ENCODE peak calls at places on chromosomes 2 and 18, in ten cellular contexts. One of them, this sample, is unnamed.
A peak's percentile ranks its signal among the peaks of the same experiment; 100 is the strongest.

GRCh38 chr2:138237657-138238384 is 263.7 kb upstream of the SPOPL start:
- DNase-seq in HCT116: no peak
- DNase-seq in stomach: no peak
- DNase-seq in esophagus squamous epithelium: no peak
- DNase-seq in ovary: no peak
- DNase-seq in IMR-90: no peak
- DNase-seq in PC-3: no peak
- DNase-seq in tibial artery: no peak
- DNase-seq in HepG2: no peak
- DNase-seq in prostate gland: no peak
- DNase-seq in this sample: no peak

GRCh38 chr2:70887550-70888229 is 48.0 kb upstream of the ATP6V1B1 start:
- DNase-seq in IMR-90: no peak
- DNase-seq in HepG2: no peak
- DNase-seq in stomach: peak; percentile 40
- DNase-seq in HCT116: no peak
- DNase-seq in PC-3: no peak
- DNase-seq in prostate gland: no peak
- DNase-seq in ovary: peak; percentile 37
- DNase-seq in esophagus squamous epithelium: no peak
- DNase-seq in tibial artery: no peak
- DNase-seq in this sample: no peak

GRCh38 chr2:18498531-18498930 is 61.9 kb downstream of the RDH14 start:
- DNase-seq in IMR-90: no peak
- DNase-seq in HepG2: no peak
- DNase-seq in HCT116: no peak
- DNase-seq in esophagus squamous epithelium: no peak
- DNase-seq in PC-3: no peak
- DNase-seq in stomach: no peak
- DNase-seq in tibial artery: no peak
- DNase-seq in ovary: no peak
- DNase-seq in prostate gland: no peak
- DNase-seq in this sample: no peak

GRCh38 chr2:33241072-33241471 is 235.4 kb upstream of the RASGRP3 start:
- DNase-seq in HCT116: no peak
- DNase-seq in prostate gland: no peak
- DNase-seq in ovary: no peak
- DNase-seq in tibial artery: no peak
- DNase-seq in HepG2: no peak
- DNase-seq in PC-3: no peak
- DNase-seq in IMR-90: no peak
- DNase-seq in esophagus squamous epithelium: no peak
- DNase-seq in stomach: no peak
- DNase-seq in this sample: no peak

GRCh38 chr2:14960686-14961324 is 328.3 kb downstream of the LRATD1 start:
- DNase-seq in stomach: no peak
- DNase-seq in HepG2: no peak
- DNase-seq in IMR-90: no peak
- DNase-seq in tibial artery: no peak
- DNase-seq in PC-3: peak; percentile 91
- DNase-seq in prostate gland: no peak
- DNase-seq in esophagus squamous epithelium: no peak
- DNase-seq in HCT116: no peak
- DNase-seq in ovary: no peak
- DNase-seq in this sample: peak; percentile 61

GRCh38 chr2:99190548-99190947 is 9.6 kb downstream of the MRPL30 start:
- DNase-seq in prostate gland: no peak
- DNase-seq in tibial artery: no peak
- DNase-seq in IMR-90: no peak
- DNase-seq in ovary: no peak
- DNase-seq in HCT116: no peak
- DNase-seq in HepG2: peak; percentile 16
- DNase-seq in PC-3: no peak
- DNase-seq in stomach: no peak
- DNase-seq in esophagus squamous epithelium: no peak
- DNase-seq in this sample: no peak

GRCh38 chr18:37783771-37784170 is 218.2 kb upstream of the CELF4 start:
- DNase-seq in prostate gland: no peak
- DNase-seq in IMR-90: no peak
- DNase-seq in HepG2: no peak
- DNase-seq in esophagus squamous epithelium: no peak
- DNase-seq in ovary: no peak
- DNase-seq in tibial artery: no peak
- DNase-seq in stomach: no peak
- DNase-seq in HCT116: no peak
- DNase-seq in PC-3: no peak
- DNase-seq in this sample: no peak

GRCh38 chr2:76599732-76600368 is 889.1 kb upstream of the GCFC2 start:
- DNase-seq in prostate gland: peak; percentile 33
- DNase-seq in IMR-90: peak; percentile 67
- DNase-seq in PC-3: peak; percentile 84
- DNase-seq in stomach: peak; percentile 60
- DNase-seq in esophagus squamous epithelium: no peak
- DNase-seq in HCT116: peak; percentile 12
- DNase-seq in tibial artery: no peak
- DNase-seq in ovary: peak; percentile 29
- DNase-seq in HepG2: peak; percentile 93
- DNase-seq in this sample: peak; percentile 61

GRCh38 chr2:57906152-57906732 is 140.4 kb upstream of the VRK2 start:
- DNase-seq in esophagus squamous epithelium: no peak
- DNase-seq in prostate gland: no peak
- DNase-seq in IMR-90: peak; percentile 69
- DNase-seq in PC-3: peak; percentile 82
- DNase-seq in HCT116: no peak
- DNase-seq in tibial artery: no peak
- DNase-seq in ovary: no peak
- DNase-seq in HepG2: peak; percentile 62
- DNase-seq in stomach: no peak
- DNase-seq in this sample: peak; percentile 28

GRCh38 chr2:239312081-239312501 is 88.7 kb downstream of the HDAC4 start:
- DNase-seq in HCT116: no peak
- DNase-seq in stomach: peak; percentile 20
- DNase-seq in IMR-90: no peak
- DNase-seq in prostate gland: no peak
- DNase-seq in ovary: peak; percentile 25
- DNase-seq in HepG2: no peak
- DNase-seq in tibial artery: peak; percentile 21
- DNase-seq in PC-3: no peak
- DNase-seq in esophagus squamous epithelium: no peak
- DNase-seq in this sample: no peak

GRCh38 chr2:239309398-239310245 is 91.2 kb downstream of the HDAC4 start:
- DNase-seq in ovary: peak; percentile 45
- DNase-seq in stomach: peak; percentile 24
- DNase-seq in tibial artery: peak; percentile 21
- DNase-seq in HCT116: no peak
- DNase-seq in IMR-90: no peak
- DNase-seq in esophagus squamous epithelium: no peak
- DNase-seq in HepG2: no peak
- DNase-seq in prostate gland: no peak
- DNase-seq in PC-3: no peak
- DNase-seq in this sample: no peak

GRCh38 chr2:239311132-239312040 is 89.4 kb downstream of the HDAC4 start:
- DNase-seq in esophagus squamous epithelium: no peak
- DNase-seq in stomach: peak; percentile 25
- DNase-seq in HepG2: no peak
- DNase-seq in IMR-90: no peak
- DNase-seq in PC-3: no peak
- DNase-seq in prostate gland: peak; percentile 74
- DNase-seq in HCT116: no peak
- DNase-seq in tibial artery: peak; percentile 37
- DNase-seq in ovary: peak; percentile 50
- DNase-seq in this sample: no peak

GRCh38 chr2:239308696-239309397 is 92.0 kb downstream of the HDAC4 start:
- DNase-seq in tibial artery: peak; percentile 54
- DNase-seq in HepG2: no peak
- DNase-seq in prostate gland: no peak
- DNase-seq in ovary: peak; percentile 68
- DNase-seq in stomach: peak; percentile 25
- DNase-seq in PC-3: no peak
- DNase-seq in IMR-90: peak; percentile 80
- DNase-seq in HCT116: no peak
- DNase-seq in esophagus squamous epithelium: no peak
- DNase-seq in this sample: no peak

DNA sequence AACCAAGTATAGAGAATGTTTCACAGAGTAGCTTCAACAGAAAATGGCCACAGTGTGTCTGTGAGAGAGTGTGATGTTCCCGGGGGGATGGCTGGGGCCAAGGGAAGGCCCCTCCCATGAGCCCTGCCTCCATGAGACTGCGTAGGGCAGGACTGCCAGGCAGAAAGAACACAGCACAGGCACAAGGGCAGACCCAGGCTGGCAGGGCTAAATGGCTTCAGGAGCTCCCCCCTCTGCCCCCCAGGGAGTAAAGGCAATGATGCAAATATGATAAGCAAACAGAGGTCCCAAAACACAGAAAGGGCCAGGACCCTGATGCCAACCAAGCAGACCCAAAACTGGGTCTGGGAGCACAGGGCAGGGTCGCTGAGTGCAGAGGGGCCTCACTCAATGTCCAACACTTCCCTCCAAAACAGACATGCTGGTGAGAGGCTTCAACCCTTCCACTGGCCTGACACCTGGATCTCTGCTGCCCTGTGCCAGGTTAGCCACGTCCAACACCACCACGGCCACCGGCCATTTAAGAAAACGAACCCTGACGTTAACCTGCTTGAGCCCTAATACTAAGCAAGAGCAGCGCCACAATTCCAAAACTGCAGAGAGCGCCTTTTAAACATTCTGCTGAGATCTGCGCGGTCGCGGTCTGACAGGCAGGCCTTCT is 90.3 kb downstream of the HDAC4 start:
- DNase-seq in stomach: peak; percentile 20
- DNase-seq in esophagus squamous epithelium: no peak
- DNase-seq in HepG2: no peak
- DNase-seq in IMR-90: no peak
- DNase-seq in prostate gland: no peak
- DNase-seq in tibial artery: peak; percentile 21
- DNase-seq in ovary: peak; percentile 25
- DNase-seq in PC-3: no peak
- DNase-seq in HCT116: no peak
- DNase-seq in this sample: no peak
- H3K27ac ChIP-seq in stomach: peak overlapping the region; percentile 86
- H3K27ac ChIP-seq in esophagus squamous epithelium: peak overlapping the region; percentile 53
- H3K27ac ChIP-seq in HepG2: no peak overlapping the region
- H3K27ac ChIP-seq in IMR-90: no peak overlapping the region
- H3K27ac ChIP-seq in prostate gland: peak overlapping the region; percentile 62
- H3K27ac ChIP-seq in tibial artery: peak overlapping the region; percentile 41
- H3K27ac ChIP-seq in ovary: peak overlapping the region; percentile 77
- H3K27ac ChIP-seq in PC-3: no peak overlapping the region
- H3K27ac ChIP-seq in HCT116: no peak overlapping the region
- H3K27ac ChIP-seq in this sample: no peak overlapping the region

GRCh38 chr2:16478817-16479216 is 186.8 kb downstream of the CYRIA start:
- DNase-seq in tibial artery: no peak
- DNase-seq in stomach: no peak
- DNase-seq in HCT116: no peak
- DNase-seq in HepG2: no peak
- DNase-seq in IMR-90: no peak
- DNase-seq in esophagus squamous epithelium: no peak
- DNase-seq in ovary: no peak
- DNase-seq in prostate gland: no peak
- DNase-seq in PC-3: no peak
- DNase-seq in this sample: peak; percentile 45
- H3K27me3 ChIP-seq in tibial artery: peaks cover 3% of the 10 kb centered on the region
- H3K27me3 ChIP-seq in stomach: no peaks in the 10 kb centered on the region
- H3K27me3 ChIP-seq in HCT116: no peaks in the 10 kb centered on the region
- H3K27me3 ChIP-seq in HepG2: no peaks in the 10 kb centered on the region
- H3K27me3 ChIP-seq in IMR-90: no peaks in the 10 kb centered on the region
- H3K27me3 ChIP-seq in esophagus squamous epithelium: peaks cover 10% of the 10 kb centered on the region
- H3K27me3 ChIP-seq in ovary: no peaks in the 10 kb centered on the region
- H3K27me3 ChIP-seq in prostate gland: peaks cover 4% of the 10 kb centered on the region
- H3K27me3 ChIP-seq in PC-3: no peaks in the 10 kb centered on the region
- H3K27me3 ChIP-seq in this sample: no peaks in the 10 kb centered on the region

DNA sequence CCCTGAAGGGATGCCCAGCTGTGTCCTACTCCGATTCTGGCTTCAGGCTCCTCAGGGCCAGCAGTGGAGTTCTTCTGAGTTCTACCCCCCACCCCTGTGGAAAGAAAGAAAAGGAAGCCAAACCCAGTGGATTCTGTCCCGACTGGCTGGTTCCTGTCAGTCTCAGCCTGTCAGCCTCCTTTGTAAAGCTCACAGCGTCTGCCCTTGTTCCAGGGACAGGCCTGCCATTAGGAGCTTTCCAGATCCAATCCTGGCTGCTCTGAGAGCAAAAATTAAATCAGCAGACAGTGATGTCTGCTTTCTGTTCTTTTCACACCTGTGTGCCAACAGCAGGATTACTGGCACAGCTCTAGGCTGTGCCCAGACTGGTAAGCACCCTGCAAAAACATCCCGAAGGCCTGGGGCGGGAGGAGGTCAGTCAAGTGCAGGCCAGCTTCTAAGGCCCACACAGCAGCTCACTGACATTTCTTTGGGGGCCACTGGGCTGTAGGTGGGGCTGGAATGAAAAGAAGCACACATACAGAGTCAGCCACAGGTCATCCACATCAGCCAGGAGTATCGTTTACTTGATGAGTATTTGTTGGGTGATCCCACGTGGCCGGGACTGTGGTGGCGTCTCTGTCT is 69.1 kb downstream of the EHD3 start:
- DNase-seq in HCT116: no peak
- DNase-seq in ovary: no peak
- DNase-seq in esophagus squamous epithelium: no peak
- DNase-seq in stomach: no peak
- DNase-seq in HepG2: no peak
- DNase-seq in prostate gland: peak; percentile 75
- DNase-seq in IMR-90: no peak
- DNase-seq in PC-3: no peak
- DNase-seq in tibial artery: no peak
- DNase-seq in this sample: peak; percentile 70
- H3K27ac ChIP-seq in HCT116: no peak overlapping the region
- H3K27ac ChIP-seq in ovary: no peak overlapping the region
- H3K27ac ChIP-seq in esophagus squamous epithelium: peak overlapping the region; percentile 81
- H3K27ac ChIP-seq in stomach: peak overlapping the region; percentile 29
- H3K27ac ChIP-seq in HepG2: no peak overlapping the region
- H3K27ac ChIP-seq in prostate gland: peak overlapping the region; percentile 74
- H3K27ac ChIP-seq in IMR-90: no peak overlapping the region
- H3K27ac ChIP-seq in PC-3: no peak overlapping the region
- H3K27ac ChIP-seq in tibial artery: peak overlapping the region; percentile 51
- H3K27ac ChIP-seq in this sample: no peak overlapping the region

DNA sequence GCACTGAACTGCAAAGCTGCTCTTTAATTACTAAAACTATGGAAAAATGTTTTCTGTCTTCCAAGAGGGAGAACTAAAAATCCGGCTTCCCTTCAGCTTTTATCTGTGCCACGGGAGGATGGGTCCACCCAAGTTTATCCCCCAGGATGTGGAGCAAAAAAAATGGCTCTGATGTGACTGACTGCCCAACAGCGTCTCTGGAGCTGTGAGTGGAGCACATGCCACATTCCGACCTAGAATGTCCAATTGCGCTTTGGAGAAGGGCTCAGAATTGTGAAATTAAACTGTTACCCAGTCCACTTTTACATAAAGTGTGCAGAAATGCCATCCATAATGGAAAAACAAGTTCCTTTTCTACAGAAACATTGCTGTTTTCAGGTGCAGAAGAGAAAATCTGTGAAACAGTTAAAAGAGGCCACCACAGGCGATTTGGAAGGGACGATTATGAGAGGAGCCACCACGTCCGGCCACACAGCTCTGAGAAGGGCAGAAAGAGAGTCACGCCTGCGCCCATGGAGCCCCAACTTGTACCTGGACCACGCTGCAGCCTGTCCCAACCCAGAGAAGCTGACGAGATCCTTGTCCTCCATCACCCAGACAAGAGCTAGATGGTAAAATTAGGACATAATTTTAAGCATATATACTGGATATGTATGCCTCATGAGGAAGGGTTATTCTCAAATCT is 99.9 kb upstream of the TPO start:
- DNase-seq in prostate gland: no peak
- DNase-seq in HCT116: no peak
- DNase-seq in esophagus squamous epithelium: no peak
- DNase-seq in ovary: no peak
- DNase-seq in tibial artery: no peak
- DNase-seq in PC-3: no peak
- DNase-seq in HepG2: no peak
- DNase-seq in IMR-90: no peak
- DNase-seq in stomach: no peak
- DNase-seq in this sample: no peak
- H3K27me3 ChIP-seq in prostate gland: no peaks in the 10 kb centered on the region
- H3K27me3 ChIP-seq in HCT116: peaks cover 4% of the 10 kb centered on the region
- H3K27me3 ChIP-seq in esophagus squamous epithelium: peaks cover 7% of the 10 kb centered on the region
- H3K27me3 ChIP-seq in ovary: no peaks in the 10 kb centered on the region
- H3K27me3 ChIP-seq in tibial artery: peaks cover 3% of the 10 kb centered on the region
- H3K27me3 ChIP-seq in PC-3: peaks cover 80% of the 10 kb centered on the region
- H3K27me3 ChIP-seq in HepG2: no peaks in the 10 kb centered on the region
- H3K27me3 ChIP-seq in IMR-90: no peaks in the 10 kb centered on the region
- H3K27me3 ChIP-seq in stomach: no peaks in the 10 kb centered on the region
- H3K27me3 ChIP-seq in this sample: no peaks in the 10 kb centered on the region

This sample was measured in mammary epithelial cell.